ENCODE peak calls at places on chromosomes 11 and 22, in six cellular contexts. One of them, this sample, is unnamed.

GRCh38 chr22:45131749-45132148 is 32.0 kb upstream of the NUP50 start:
- DNase-seq in fibroblast of lung: no peak
- DNase-seq in GM23248: no peak
- DNase-seq in trophoblast cell: peak
- DNase-seq in astrocyte: no peak
- DNase-seq in neuronal stem cell: no peak
- DNase-seq in this sample: no peak

GRCh38 chr22:36860017-36860416 is 789 bp upstream of the NCF4 start:
- DNase-seq in fibroblast of lung: no peak
- DNase-seq in GM23248: peak
- DNase-seq in trophoblast cell: peak
- DNase-seq in astrocyte: no peak
- DNase-seq in neuronal stem cell: no peak
- DNase-seq in this sample: no peak

GRCh38 chr11:103609117-103610066 is 427.0 kb upstream of the DDI1 start:
- DNase-seq in fibroblast of lung: peak
- DNase-seq in GM23248: peak
- DNase-seq in trophoblast cell: peak
- DNase-seq in astrocyte: peak
- DNase-seq in neuronal stem cell: no peak
- DNase-seq in this sample: peak

GRCh38 chr11:44574620-44575287 is 9.3 kb downstream of the CD82 start:
- DNase-seq in fibroblast of lung: peak
- DNase-seq in GM23248: peak
- DNase-seq in trophoblast cell: peak
- DNase-seq in astrocyte: peak
- DNase-seq in neuronal stem cell: no peak
- DNase-seq in this sample: no peak

GRCh38 chr11:48109046-48109666 is 107.5 kb upstream of the OR4B1 start:
- DNase-seq in fibroblast of lung: peak
- DNase-seq in GM23248: peak
- DNase-seq in trophoblast cell: peak
- DNase-seq in astrocyte: peak
- DNase-seq in neuronal stem cell: no peak
- DNase-seq in this sample: no peak

GRCh38 chr11:112874959-112875358 is 86.3 kb upstream of the NCAM1 start:
- DNase-seq in fibroblast of lung: no peak
- DNase-seq in GM23248: no peak
- DNase-seq in trophoblast cell: no peak
- DNase-seq in astrocyte: no peak
- DNase-seq in neuronal stem cell: no peak
- DNase-seq in this sample: no peak

GRCh38 chr11:2790581-2790925 is 90.8 kb upstream of the KCNQ1OT1 start:
- DNase-seq in fibroblast of lung: no peak
- DNase-seq in GM23248: no peak
- DNase-seq in trophoblast cell: no peak
- DNase-seq in astrocyte: no peak
- DNase-seq in neuronal stem cell: no peak
- DNase-seq in this sample: no peak

GRCh38 chr11:111419641-111420327 is 40.7 kb upstream of the POU2AF1 start:
- DNase-seq in fibroblast of lung: no peak
- DNase-seq in GM23248: no peak
- DNase-seq in trophoblast cell: no peak
- DNase-seq in astrocyte: no peak
- DNase-seq in neuronal stem cell: no peak
- DNase-seq in this sample: no peak

GRCh38 chr11:5178046-5178837 is 22.2 kb downstream of the OR51V1 start:
- DNase-seq in fibroblast of lung: no peak
- DNase-seq in GM23248: no peak
- DNase-seq in trophoblast cell: no peak
- DNase-seq in astrocyte: no peak
- DNase-seq in neuronal stem cell: no peak
- DNase-seq in this sample: no peak

GRCh38 chr11:2923446-2924375 is 5.5 kb downstream of the PHLDA2 start:
- DNase-seq in fibroblast of lung: no peak
- DNase-seq in GM23248: no peak
- DNase-seq in trophoblast cell: peak
- DNase-seq in astrocyte: no peak
- DNase-seq in neuronal stem cell: no peak
- DNase-seq in this sample: no peak

GRCh38 chr11:3803726-3804510 is 4.4 kb upstream of the PGAP2 start:
- DNase-seq in fibroblast of lung: peak
- DNase-seq in GM23248: peak
- DNase-seq in trophoblast cell: peak
- DNase-seq in astrocyte: peak
- DNase-seq in neuronal stem cell: no peak
- DNase-seq in this sample: no peak

GRCh38 chr22:47016636-47017035 is 254.2 kb downstream of the TBC1D22A start:
- DNase-seq in fibroblast of lung: no peak
- DNase-seq in GM23248: no peak
- DNase-seq in trophoblast cell: no peak
- DNase-seq in astrocyte: no peak
- DNase-seq in neuronal stem cell: no peak
- DNase-seq in this sample: no peak

GRCh38 chr11:21710791-21711190 is 482.1 kb upstream of the ANO5 start:
- DNase-seq in fibroblast of lung: no peak
- DNase-seq in GM23248: no peak
- DNase-seq in trophoblast cell: no peak
- DNase-seq in astrocyte: no peak
- DNase-seq in neuronal stem cell: no peak
- DNase-seq in this sample: no peak

GRCh38 chr22:23899042-23899745 is 5.0 kb downstream of the MIF start:
- DNase-seq in fibroblast of lung: no peak
- DNase-seq in GM23248: no peak
- DNase-seq in trophoblast cell: no peak
- DNase-seq in astrocyte: no peak
- DNase-seq in neuronal stem cell: no peak
- DNase-seq in this sample: no peak

GRCh38 chr11:2186669-2187266 is 15.2 kb upstream of the TH start:
- DNase-seq in fibroblast of lung: peak
- DNase-seq in GM23248: peak
- DNase-seq in trophoblast cell: peak
- DNase-seq in astrocyte: no peak
- DNase-seq in neuronal stem cell: peak
- DNase-seq in this sample: no peak

DNA sequence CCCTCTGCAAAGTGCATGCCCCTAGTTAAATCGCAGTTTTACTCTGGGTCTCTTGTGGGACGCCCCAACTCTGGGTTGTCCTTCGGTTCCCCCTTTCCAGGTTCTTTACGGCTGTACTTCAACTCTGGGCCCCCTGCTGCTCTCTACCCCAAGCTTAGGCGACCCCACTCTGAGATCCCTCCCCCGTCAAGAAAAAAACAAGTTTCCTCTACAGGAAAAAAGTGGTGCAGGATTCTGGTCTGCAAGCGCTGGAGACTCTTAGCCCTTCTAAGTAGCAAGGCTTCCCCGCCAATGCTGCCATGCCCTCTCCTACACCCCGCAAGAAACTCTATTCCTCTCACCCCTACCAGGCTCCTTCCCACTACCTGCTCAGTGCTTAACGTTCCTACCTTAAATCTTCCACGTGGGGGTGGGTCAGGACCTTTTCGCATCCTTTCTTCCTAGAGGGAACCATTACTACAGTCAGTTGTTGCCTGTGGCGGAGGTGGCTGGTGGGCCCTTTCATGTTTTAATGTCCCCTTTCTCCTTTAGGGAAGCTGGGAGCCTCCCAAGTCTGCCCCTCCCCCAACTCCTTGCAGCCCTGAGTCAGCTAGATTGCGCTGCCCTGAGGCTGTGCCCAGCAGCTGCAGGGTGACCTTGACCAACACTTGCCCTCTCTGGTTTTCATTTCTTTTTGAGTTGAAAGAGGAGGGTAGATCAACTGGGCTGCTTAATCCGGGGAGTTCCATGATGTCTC is 1.4 kb downstream of the NEFH start:
- DNase-seq in fibroblast of lung: no peak
- DNase-seq in GM23248: no peak
- DNase-seq in trophoblast cell: no peak
- DNase-seq in astrocyte: no peak
- DNase-seq in neuronal stem cell: no peak
- DNase-seq in this sample: no peak
- H3K4me2 ChIP-seq in fibroblast of lung: peak
- H3K4me2 ChIP-seq in GM23248: no peak
- H3K4me2 ChIP-seq in trophoblast cell: peak
- H3K4me2 ChIP-seq in astrocyte: peak
- H3K4me2 ChIP-seq in neuronal stem cell: peak
- H3K4me2 ChIP-seq in this sample: no peak

GRCh38 chr11:69944146-69944795 is 125.1 kb upstream of the FGF3 start:
- DNase-seq in fibroblast of lung: no peak
- DNase-seq in GM23248: no peak
- DNase-seq in trophoblast cell: no peak
- DNase-seq in astrocyte: no peak
- DNase-seq in neuronal stem cell: no peak
- DNase-seq in this sample: no peak
- H2AFZ ChIP-seq in fibroblast of lung: no peak
- H2AFZ ChIP-seq in GM23248: no peak
- H2AFZ ChIP-seq in trophoblast cell: no peak
- H2AFZ ChIP-seq in astrocyte: no peak
- H2AFZ ChIP-seq in neuronal stem cell: no peak
- H2AFZ ChIP-seq in this sample: no peak

DNA sequence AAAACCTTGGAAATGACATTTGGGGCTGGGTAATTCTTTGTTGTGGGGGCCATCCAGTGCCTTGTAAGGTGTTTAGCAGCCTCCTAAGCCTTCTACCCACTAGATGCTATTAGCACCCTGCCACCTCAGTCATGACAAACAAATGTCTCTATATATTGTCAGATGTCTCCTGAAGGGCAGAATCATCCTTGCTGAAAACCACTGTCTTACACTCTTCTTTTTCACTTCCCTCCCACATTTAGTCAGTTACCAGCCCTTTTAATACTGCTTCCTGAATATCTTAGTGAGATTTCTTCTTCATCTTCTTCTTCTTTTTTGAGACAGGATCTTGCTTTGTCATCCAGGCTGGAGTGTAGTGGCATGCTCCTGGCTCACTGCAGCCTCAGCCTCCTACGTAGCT is 33.1 kb downstream of the TNRC6B start:
- DNase-seq in fibroblast of lung: no peak
- DNase-seq in GM23248: no peak
- DNase-seq in trophoblast cell: no peak
- DNase-seq in astrocyte: no peak
- DNase-seq in neuronal stem cell: no peak
- DNase-seq in this sample: no peak
- H3K4me2 ChIP-seq in fibroblast of lung: no peak
- H3K4me2 ChIP-seq in GM23248: no peak
- H3K4me2 ChIP-seq in trophoblast cell: no peak
- H3K4me2 ChIP-seq in astrocyte: no peak
- H3K4me2 ChIP-seq in neuronal stem cell: no peak
- H3K4me2 ChIP-seq in this sample: no peak

GRCh38 chr11:64378335-64378884 is 19.4 kb downstream of the RPS6KA4 start:
- DNase-seq in fibroblast of lung: no peak
- DNase-seq in GM23248: peak
- DNase-seq in trophoblast cell: no peak
- DNase-seq in astrocyte: no peak
- DNase-seq in neuronal stem cell: no peak
- DNase-seq in this sample: no peak
- H2AFZ ChIP-seq in fibroblast of lung: no peak
- H2AFZ ChIP-seq in GM23248: peak
- H2AFZ ChIP-seq in trophoblast cell: no peak
- H2AFZ ChIP-seq in astrocyte: no peak
- H2AFZ ChIP-seq in neuronal stem cell: peak
- H2AFZ ChIP-seq in this sample: peak

GRCh38 chr22:22200569-22201184 is 43.9 kb upstream of the VPREB1 start:
- DNase-seq in fibroblast of lung: no peak
- DNase-seq in GM23248: no peak
- DNase-seq in trophoblast cell: no peak
- DNase-seq in astrocyte: no peak
- DNase-seq in neuronal stem cell: no peak
- DNase-seq in this sample: no peak

GRCh38 chr22:22201925-22202343 is 42.7 kb upstream of the VPREB1 start:
- DNase-seq in fibroblast of lung: no peak
- DNase-seq in GM23248: no peak
- DNase-seq in trophoblast cell: no peak
- DNase-seq in astrocyte: no peak
- DNase-seq in neuronal stem cell: no peak
- DNase-seq in this sample: no peak

GRCh38 chr22:22199634-22200033 is 45.0 kb upstream of the VPREB1 start:
- DNase-seq in fibroblast of lung: no peak
- DNase-seq in GM23248: no peak
- DNase-seq in trophoblast cell: no peak
- DNase-seq in astrocyte: no peak
- DNase-seq in neuronal stem cell: no peak
- DNase-seq in this sample: no peak

GRCh38 chr22:22203048-22203971 is 41.3 kb upstream of the VPREB1 start:
- DNase-seq in fibroblast of lung: no peak
- DNase-seq in GM23248: no peak
- DNase-seq in trophoblast cell: no peak
- DNase-seq in astrocyte: no peak
- DNase-seq in neuronal stem cell: no peak
- DNase-seq in this sample: no peak

DNA sequence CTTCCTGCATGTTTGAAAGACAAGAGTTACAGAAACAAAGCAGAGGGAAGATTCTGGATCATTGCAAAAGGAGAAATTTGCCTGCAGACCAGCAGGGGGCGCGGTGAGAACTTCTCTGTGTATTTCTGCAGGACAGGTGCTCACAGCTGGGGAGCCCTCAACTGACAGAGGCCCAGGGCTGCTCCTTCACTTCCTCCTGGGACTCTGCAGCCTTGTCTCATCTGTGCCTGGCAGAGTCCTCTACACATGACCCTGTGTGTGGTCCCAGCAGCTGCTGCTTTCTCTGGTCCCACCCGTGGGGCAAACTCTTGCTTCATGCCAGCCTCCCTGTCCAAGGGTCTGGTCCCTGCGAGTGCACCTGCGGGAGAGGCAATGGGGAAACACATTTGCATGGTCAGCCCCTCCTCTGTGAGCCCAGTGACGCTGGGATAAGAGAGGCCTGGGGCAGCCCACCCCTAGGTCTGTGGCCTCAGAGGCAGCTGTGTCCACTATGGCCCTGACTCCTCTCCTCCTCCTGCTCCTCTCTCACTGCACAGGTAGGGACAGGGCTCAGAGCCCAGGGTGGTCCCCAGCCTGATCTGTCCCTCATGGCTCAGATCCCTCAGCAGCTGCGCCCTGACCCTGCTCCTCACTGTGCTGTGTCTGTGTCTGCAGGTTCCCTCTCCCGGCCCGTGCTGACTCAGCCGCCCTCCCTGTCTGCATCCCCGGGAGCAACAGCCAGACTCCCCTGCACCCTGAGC is 43.2 kb upstream of the VPREB1 start:
- DNase-seq in fibroblast of lung: no peak
- DNase-seq in GM23248: peak
- DNase-seq in trophoblast cell: peak
- DNase-seq in astrocyte: no peak
- DNase-seq in neuronal stem cell: peak
- DNase-seq in this sample: no peak
- H3K4me2 ChIP-seq in fibroblast of lung: no peak
- H3K4me2 ChIP-seq in GM23248: no peak
- H3K4me2 ChIP-seq in trophoblast cell: no peak
- H3K4me2 ChIP-seq in astrocyte: no peak
- H3K4me2 ChIP-seq in neuronal stem cell: no peak
- H3K4me2 ChIP-seq in this sample: no peak

DNA sequence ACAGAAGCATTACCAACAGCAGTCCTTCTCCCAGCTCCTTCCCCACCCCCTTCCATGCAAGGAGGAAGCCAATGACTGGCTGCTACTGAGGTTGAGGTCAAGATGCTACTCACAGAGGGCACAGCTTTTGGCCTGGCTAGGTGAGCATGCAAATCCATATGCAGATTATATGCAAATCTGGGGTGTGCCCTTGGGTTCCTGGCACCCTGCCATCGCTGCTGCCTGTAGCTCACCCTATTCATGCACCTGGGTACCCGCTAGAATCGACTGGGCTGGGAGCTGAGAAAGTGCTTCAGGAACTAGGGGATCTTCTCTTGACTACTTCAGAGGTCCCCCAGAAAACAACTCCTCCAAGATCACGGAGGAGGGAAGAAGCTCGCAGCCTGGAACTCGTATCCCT is 4.0 kb downstream of the DSCAML1 start:
- DNase-seq in fibroblast of lung: no peak
- DNase-seq in GM23248: no peak
- DNase-seq in trophoblast cell: no peak
- DNase-seq in astrocyte: no peak
- DNase-seq in neuronal stem cell: no peak
- DNase-seq in this sample: no peak
- H2AFZ ChIP-seq in fibroblast of lung: no peak
- H2AFZ ChIP-seq in GM23248: no peak
- H2AFZ ChIP-seq in trophoblast cell: no peak
- H2AFZ ChIP-seq in astrocyte: no peak
- H2AFZ ChIP-seq in neuronal stem cell: no peak
- H2AFZ ChIP-seq in this sample: no peak